ENCODE peak calls at places on chromosomes 6 and 20, in six cellular contexts. One of them, this sample, is unnamed. For H3K9me3, the result is how much of the 10 kb centered on the place peaks cover.

GRCh38 chr6:5671604-5672559 is 334.8 kb downstream of the NRN1 start:
- DNase-seq in RWPE2: no peak
- DNase-seq in CD4-positive, CD25-positive, alpha-beta regulatory T cell: peak
- DNase-seq in mucosa of descending colon: no peak
- DNase-seq in OCI-LY7: peak
- DNase-seq in fibroblast of lung: peak
- DNase-seq in this sample: no peak

GRCh38 chr6:136920858-136921520 is 1.1 kb upstream of the SLC35D3 start:
- DNase-seq in RWPE2: no peak
- DNase-seq in CD4-positive, CD25-positive, alpha-beta regulatory T cell: peak
- DNase-seq in mucosa of descending colon: peak
- DNase-seq in OCI-LY7: no peak
- DNase-seq in fibroblast of lung: peak
- DNase-seq in this sample: peak

GRCh38 chr20:32792316-32792715 is 27.4 kb upstream of the MAPRE1 start:
- DNase-seq in RWPE2: no peak
- DNase-seq in CD4-positive, CD25-positive, alpha-beta regulatory T cell: no peak
- DNase-seq in mucosa of descending colon: no peak
- DNase-seq in OCI-LY7: no peak
- DNase-seq in fibroblast of lung: peak
- DNase-seq in this sample: peak

GRCh38 chr6:108497883-108498282 is 62.8 kb upstream of the FOXO3 start:
- DNase-seq in RWPE2: no peak
- DNase-seq in CD4-positive, CD25-positive, alpha-beta regulatory T cell: peak
- DNase-seq in mucosa of descending colon: peak
- DNase-seq in OCI-LY7: peak
- DNase-seq in fibroblast of lung: peak
- DNase-seq in this sample: no peak

GRCh38 chr6:122187186-122187585 is 212.3 kb upstream of the HSF2 start:
- DNase-seq in RWPE2: no peak
- DNase-seq in CD4-positive, CD25-positive, alpha-beta regulatory T cell: no peak
- DNase-seq in mucosa of descending colon: no peak
- DNase-seq in OCI-LY7: no peak
- DNase-seq in fibroblast of lung: no peak
- DNase-seq in this sample: no peak

GRCh38 chr20:22924949-22925612 is 110.0 kb upstream of the SSTR4 start:
- DNase-seq in RWPE2: no peak
- DNase-seq in CD4-positive, CD25-positive, alpha-beta regulatory T cell: no peak
- DNase-seq in mucosa of descending colon: no peak
- DNase-seq in OCI-LY7: no peak
- DNase-seq in fibroblast of lung: no peak
- DNase-seq in this sample: no peak

GRCh38 chr6:33502486-33502885 is 48.1 kb downstream of the ZBTB9 start:
- DNase-seq in RWPE2: no peak
- DNase-seq in CD4-positive, CD25-positive, alpha-beta regulatory T cell: no peak
- DNase-seq in mucosa of descending colon: no peak
- DNase-seq in OCI-LY7: no peak
- DNase-seq in fibroblast of lung: no peak
- DNase-seq in this sample: no peak

GRCh38 chr20:2405693-2406065 is 25.0 kb downstream of the TGM6 start:
- DNase-seq in RWPE2: no peak
- DNase-seq in CD4-positive, CD25-positive, alpha-beta regulatory T cell: no peak
- DNase-seq in mucosa of descending colon: no peak
- DNase-seq in OCI-LY7: no peak
- DNase-seq in fibroblast of lung: no peak
- DNase-seq in this sample: no peak

GRCh38 chr20:35903843-35904242 is 50.5 kb downstream of the SCAND1 start:
- DNase-seq in RWPE2: no peak
- DNase-seq in CD4-positive, CD25-positive, alpha-beta regulatory T cell: no peak
- DNase-seq in mucosa of descending colon: no peak
- DNase-seq in OCI-LY7: no peak
- DNase-seq in fibroblast of lung: peak
- DNase-seq in this sample: no peak

GRCh38 chr6:162615016-162615717 is 112.4 kb downstream of the PRKN start:
- DNase-seq in RWPE2: no peak
- DNase-seq in CD4-positive, CD25-positive, alpha-beta regulatory T cell: no peak
- DNase-seq in mucosa of descending colon: peak
- DNase-seq in OCI-LY7: no peak
- DNase-seq in fibroblast of lung: no peak
- DNase-seq in this sample: no peak

GRCh38 chr6:41582540-41582939 is 36.4 kb downstream of the FOXP4 start:
- DNase-seq in RWPE2: no peak
- DNase-seq in CD4-positive, CD25-positive, alpha-beta regulatory T cell: no peak
- DNase-seq in mucosa of descending colon: no peak
- DNase-seq in OCI-LY7: no peak
- DNase-seq in fibroblast of lung: no peak
- DNase-seq in this sample: no peak

GRCh38 chr20:6976535-6976934 is 209.0 kb downstream of the BMP2 start:
- DNase-seq in RWPE2: no peak
- DNase-seq in CD4-positive, CD25-positive, alpha-beta regulatory T cell: no peak
- DNase-seq in mucosa of descending colon: no peak
- DNase-seq in OCI-LY7: no peak
- DNase-seq in fibroblast of lung: peak
- DNase-seq in this sample: no peak
- H3K9me3 ChIP-seq in RWPE2: under half
- H3K9me3 ChIP-seq in CD4-positive, CD25-positive, alpha-beta regulatory T cell: under half
- H3K9me3 ChIP-seq in mucosa of descending colon: under half
- H3K9me3 ChIP-seq in OCI-LY7: under half
- H3K9me3 ChIP-seq in fibroblast of lung: under half
- H3K9me3 ChIP-seq in this sample: under half

DNA sequence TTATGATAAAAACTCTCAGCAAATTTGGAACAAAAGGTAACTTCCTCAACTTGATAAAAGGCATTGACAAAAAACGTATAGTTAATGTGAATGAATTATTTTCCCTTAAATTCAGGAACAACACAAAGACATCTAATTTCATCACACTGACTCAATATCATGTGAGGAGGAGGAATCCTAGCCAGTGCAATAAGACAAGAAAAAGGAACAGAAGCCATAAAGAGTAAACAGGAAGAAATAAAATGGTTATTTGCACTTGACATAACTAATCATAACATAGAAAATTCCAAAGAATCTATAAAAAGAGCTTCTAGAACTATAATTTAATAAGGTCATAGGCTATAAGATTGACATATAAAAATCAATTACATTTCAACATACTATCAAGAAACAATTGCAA is 31.4 kb downstream of the CHD6 start:
- DNase-seq in RWPE2: no peak
- DNase-seq in CD4-positive, CD25-positive, alpha-beta regulatory T cell: no peak
- DNase-seq in mucosa of descending colon: no peak
- DNase-seq in OCI-LY7: no peak
- DNase-seq in fibroblast of lung: no peak
- DNase-seq in this sample: no peak
- H3K9me3 ChIP-seq in RWPE2: under half
- H3K9me3 ChIP-seq in CD4-positive, CD25-positive, alpha-beta regulatory T cell: under half
- H3K9me3 ChIP-seq in mucosa of descending colon: under half
- H3K9me3 ChIP-seq in OCI-LY7: under half
- H3K9me3 ChIP-seq in fibroblast of lung: under half
- H3K9me3 ChIP-seq in this sample: under half

DNA sequence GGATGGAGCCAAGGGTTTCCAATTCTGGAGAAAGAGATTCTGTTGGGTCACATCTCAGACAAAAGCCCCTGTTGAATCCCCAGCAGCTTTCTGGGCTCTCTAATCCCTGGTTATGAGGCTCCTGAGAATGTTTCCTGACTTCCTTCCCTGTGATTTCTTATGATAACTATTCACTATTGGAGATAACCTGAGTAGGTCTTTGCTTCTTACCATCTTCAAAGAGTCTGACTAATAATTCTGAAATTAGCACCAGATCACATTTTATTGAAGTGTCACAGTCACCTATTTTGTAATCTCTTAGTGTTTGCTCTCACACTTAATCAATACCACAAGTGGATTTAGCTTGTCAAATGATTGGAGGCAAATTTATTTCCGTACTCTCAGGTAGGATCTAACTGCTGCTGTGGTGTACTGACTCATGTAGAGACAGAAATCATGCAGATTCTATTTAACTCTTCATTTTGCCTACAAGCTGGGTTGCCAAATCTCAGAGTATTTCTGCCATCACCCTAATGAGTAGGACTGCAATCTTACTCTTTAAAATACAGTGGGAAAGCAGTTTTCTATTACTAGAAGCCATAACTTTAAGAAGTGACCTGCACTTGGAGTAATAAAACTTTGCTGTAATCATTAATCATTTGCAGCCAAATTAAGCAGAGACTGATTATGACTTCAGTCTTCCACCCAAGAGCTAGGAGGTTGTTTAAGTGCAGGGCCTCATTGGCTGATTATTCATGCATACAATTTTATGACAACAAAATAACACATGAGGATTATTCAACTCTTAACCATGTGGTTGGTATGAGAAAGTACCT is 422.1 kb downstream of the EPM2A start:
- DNase-seq in RWPE2: no peak
- DNase-seq in CD4-positive, CD25-positive, alpha-beta regulatory T cell: no peak
- DNase-seq in mucosa of descending colon: no peak
- DNase-seq in OCI-LY7: no peak
- DNase-seq in fibroblast of lung: no peak
- DNase-seq in this sample: no peak
- H3K9me3 ChIP-seq in RWPE2: under half
- H3K9me3 ChIP-seq in CD4-positive, CD25-positive, alpha-beta regulatory T cell: under half
- H3K9me3 ChIP-seq in mucosa of descending colon: under half
- H3K9me3 ChIP-seq in OCI-LY7: under half
- H3K9me3 ChIP-seq in fibroblast of lung: under half
- H3K9me3 ChIP-seq in this sample: under half

GRCh38 chr6:168366473-168366872 is 46.9 kb upstream of the DACT2 start:
- DNase-seq in RWPE2: no peak
- DNase-seq in CD4-positive, CD25-positive, alpha-beta regulatory T cell: no peak
- DNase-seq in mucosa of descending colon: no peak
- DNase-seq in OCI-LY7: no peak
- DNase-seq in fibroblast of lung: no peak
- DNase-seq in this sample: no peak

GRCh38 chr6:168363811-168364792 is 44.5 kb upstream of the DACT2 start:
- DNase-seq in RWPE2: no peak
- DNase-seq in CD4-positive, CD25-positive, alpha-beta regulatory T cell: no peak
- DNase-seq in mucosa of descending colon: no peak
- DNase-seq in OCI-LY7: no peak
- DNase-seq in fibroblast of lung: no peak
- DNase-seq in this sample: no peak

GRCh38 chr6:168363302-168363701 is 43.7 kb upstream of the DACT2 start:
- DNase-seq in RWPE2: no peak
- DNase-seq in CD4-positive, CD25-positive, alpha-beta regulatory T cell: no peak
- DNase-seq in mucosa of descending colon: no peak
- DNase-seq in OCI-LY7: no peak
- DNase-seq in fibroblast of lung: no peak
- DNase-seq in this sample: no peak

GRCh38 chr6:168365422-168366165 is 46.0 kb upstream of the DACT2 start:
- DNase-seq in RWPE2: no peak
- DNase-seq in CD4-positive, CD25-positive, alpha-beta regulatory T cell: no peak
- DNase-seq in mucosa of descending colon: no peak
- DNase-seq in OCI-LY7: no peak
- DNase-seq in fibroblast of lung: no peak
- DNase-seq in this sample: no peak

GRCh38 chr6:168364793-168365421 is 45.3 kb upstream of the DACT2 start:
- DNase-seq in RWPE2: no peak
- DNase-seq in CD4-positive, CD25-positive, alpha-beta regulatory T cell: no peak
- DNase-seq in mucosa of descending colon: no peak
- DNase-seq in OCI-LY7: no peak
- DNase-seq in fibroblast of lung: no peak
- DNase-seq in this sample: no peak
- H3K9me3 ChIP-seq in RWPE2: under half
- H3K9me3 ChIP-seq in CD4-positive, CD25-positive, alpha-beta regulatory T cell: under half
- H3K9me3 ChIP-seq in mucosa of descending colon: under half
- H3K9me3 ChIP-seq in OCI-LY7: under half
- H3K9me3 ChIP-seq in fibroblast of lung: under half
- H3K9me3 ChIP-seq in this sample: under half

DNA sequence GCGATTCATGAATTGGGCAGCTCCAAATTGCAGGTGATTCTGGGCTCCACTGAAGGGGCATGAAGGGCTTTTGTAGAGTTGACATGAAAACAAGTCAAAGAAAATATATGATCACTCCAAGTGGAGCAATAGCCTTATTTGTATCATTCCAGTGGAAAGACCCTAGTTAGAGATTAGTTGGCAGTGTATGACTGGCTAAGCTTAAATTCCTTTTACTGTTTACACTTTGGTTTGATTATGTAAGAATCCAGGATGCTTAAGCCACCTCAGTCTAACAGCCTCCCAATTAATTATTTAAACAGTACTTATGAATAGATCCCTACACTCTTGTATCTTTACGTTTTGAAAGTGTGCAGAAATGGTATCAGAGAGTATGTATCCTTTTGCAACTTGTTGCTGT is 712.4 kb downstream of the KIF16B start:
- DNase-seq in RWPE2: no peak
- DNase-seq in CD4-positive, CD25-positive, alpha-beta regulatory T cell: no peak
- DNase-seq in mucosa of descending colon: no peak
- DNase-seq in OCI-LY7: no peak
- DNase-seq in fibroblast of lung: no peak
- DNase-seq in this sample: no peak
- H3K9me3 ChIP-seq in RWPE2: under half
- H3K9me3 ChIP-seq in CD4-positive, CD25-positive, alpha-beta regulatory T cell: under half
- H3K9me3 ChIP-seq in mucosa of descending colon: under half
- H3K9me3 ChIP-seq in OCI-LY7: under half
- H3K9me3 ChIP-seq in fibroblast of lung: under half
- H3K9me3 ChIP-seq in this sample: under half